ENCODE peak calls at places on chromosome 1, in four cellular contexts. N, G, A and W are unnamed samples.

GRCh38 chr1:14499312-14500040 is 99.0 kb upstream of the KAZN start:
- DNase-seq in A (no peak), G (no peak), N (no peak), W (no peak)

GRCh38 chr1:160196143-160196542 is 5.8 kb downstream of the CASQ1 start:
- DNase-seq in A (no peak), G (no peak), N (no peak), W (no peak)

GRCh38 chr1:172269084-172269483 is 151.4 kb upstream of the C1orf105 start:
- DNase-seq in N (no peak), G (no peak), A (no peak), W (no peak)

GRCh38 chr1:229340496-229340895 is 2.4 kb downstream of the CCSAP start:
- DNase-seq in A (no peak), G (no peak), N (no peak), W (no peak)

GRCh38 chr1:234326493-234327366 is 46.5 kb upstream of the COA6 start:
- DNase-seq in A (peak), N (no peak), G (peak), W (peak)

GRCh38 chr1:26949926-26950319 is 10.3 kb downstream of the KDF1 start:
- DNase-seq in G (no peak), N (no peak), A (no peak), W (peak)

GRCh38 chr1:244254467-244254866 is 197.2 kb downstream of the ADSS2 start:
- DNase-seq in G (no peak), N (no peak), A (no peak), W (no peak)

GRCh38 chr1:218361298-218362065 is 16.3 kb downstream of the TGFB2 start:
- DNase-seq in A (no peak), N (no peak), G (peak), W (peak)

GRCh38 chr1:92219028-92219427 is 1.3 kb downstream of the C1orf146 start:
- DNase-seq in G (no peak), A (no peak), N (no peak), W (no peak)

GRCh38 chr1:178649582-178650350 is 75.3 kb upstream of the RALGPS2 start:
- DNase-seq in A (no peak), N (no peak), G (no peak), W (peak)

GRCh38 chr1:163205513-163205912 is 2.8 kb upstream of the RGS5 start:
- DNase-seq in N (no peak), G (no peak), A (no peak), W (peak)

GRCh38 chr1:220970311-220970710 is 91.1 kb downstream of the HLX start:
- DNase-seq in A (no peak), G (no peak), N (no peak), W (peak)

GRCh38 chr1:180926164-180926981 is 13.7 kb downstream of the KIAA1614 start:
- DNase-seq in G (no peak), N (no peak), A (no peak), W (peak)

GRCh38 chr1:193706763-193707162 is 520.4 kb upstream of the B3GALT2 start:
- DNase-seq in G (no peak), N (no peak), A (no peak), W (no peak)

GRCh38 chr1:221217029-221217428 is 337.8 kb downstream of the HLX start:
- DNase-seq in N (no peak), A (no peak), G (no peak), W (peak)

GRCh38 chr1:203291201-203292096 is 13.9 kb upstream of the BTG2 start:
- DNase-seq in G (peak), N (no peak), A (no peak), W (no peak)

GRCh38 chr1:61506231-61506630 is 218.7 kb downstream of the TM2D1 start:
- DNase-seq in A (no peak), G (no peak), N (no peak), W (no peak)

GRCh38 chr1:192559115-192560006 is 16.2 kb upstream of the RGS1 start:
- DNase-seq in N (peak), G (no peak), A (peak), W (peak)